ENCODE peak calls at places on chromosomes 11 and 22, in five cellular contexts. C is AG09309, T is germinal center, Y is dorsolateral prefrontal cortex, B is H9. O is an unnamed sample.

GRCh38 chr22:26763633-26764295 is 106.4 kb downstream of the MIAT start:
- DNase-seq in C (peak; percentile 11), T (no peak), Y (no peak), B (no peak), O (no peak)

GRCh38 chr22:43186272-43187170 is at the start of gene TTLL12:
- DNase-seq in C (no peak), T (peak; percentile 82), Y (no peak), B (peak; percentile 56), O (peak; percentile 28)

GRCh38 chr11:13907678-13908077 is 54.8 kb upstream of the SPON1 start:
- DNase-seq in C (no peak), T (no peak), Y (no peak), B (no peak), O (no peak)

GRCh38 chr22:23305321-23305910 is 125.1 kb downstream of the BCR start:
- DNase-seq in C (peak; percentile 13), T (no peak), Y (peak; percentile 46), B (no peak), O (no peak)

GRCh38 chr11:19459240-19459639 is 218.5 kb upstream of the E2F8 start:
- DNase-seq in C (no peak), T (no peak), Y (no peak), B (no peak), O (no peak)

GRCh38 chr11:78770931-78771330 is 196.3 kb upstream of the NARS2 start:
- DNase-seq in C (no peak), T (no peak), Y (no peak), B (no peak), O (no peak)

GRCh38 chr11:113994077-113994954 is 19.4 kb downstream of the HTR3A start:
- DNase-seq in C (no peak), T (peak; percentile 68), Y (no peak), B (peak; percentile 50), O (peak; percentile 7)

GRCh38 chr22:20867179-20868099 is 8.6 kb downstream of the SNAP29 start:
- DNase-seq in C (no peak), T (no peak), Y (no peak), B (no peak), O (peak; percentile 7)

GRCh38 chr11:66278396-66279091 is 569 bp downstream of the CNIH2 start:
- DNase-seq in C (no peak), T (no peak), Y (no peak), B (no peak), O (no peak)

GRCh38 chr11:76680517-76681425 is 10.2 kb upstream of the LRRC32 start:
- DNase-seq in C (no peak), T (peak; percentile 81), Y (no peak), B (peak; percentile 88), O (no peak)

GRCh38 chr11:114265084-114265878 is 30.9 kb upstream of the NNMT start:
- DNase-seq in C (no peak), T (no peak), Y (no peak), B (peak; percentile 3), O (no peak)

GRCh38 chr11:3617990-3618389 is 23.8 kb downstream of the ART5 start:
- DNase-seq in C (no peak), T (no peak), Y (no peak), B (no peak), O (no peak)

GRCh38 chr11:68122936-68123539 is 1.9 kb upstream of the CHKA start:
- DNase-seq in C (no peak), T (no peak), Y (no peak), B (peak; percentile 54), O (no peak)

GRCh38 chr11:707817-708420 is 1.9 kb downstream of the EPS8L2 start:
- DNase-seq in C (no peak), T (no peak), Y (no peak), B (peak; percentile 49), O (no peak)

GRCh38 chr22:26579331-26579886 is 10.5 kb downstream of the TPST2 start:
- DNase-seq in C (no peak), T (peak; percentile 77), Y (no peak), B (no peak), O (peak; percentile 4)

GRCh38 chr11:45857834-45858492 is 10.7 kb downstream of the CRY2 start:
- DNase-seq in C (peak; percentile 93), T (no peak), Y (no peak), B (no peak), O (no peak)

GRCh38 chr11:108895579-108896480 is 231.0 kb downstream of the DDX10 start:
- DNase-seq in C (no peak), T (peak; percentile 3), Y (no peak), B (no peak), O (no peak)

GRCh38 chr11:63892233-63892632 is 24.7 kb downstream of the RCOR2 start:
- DNase-seq in C (no peak), T (no peak), Y (no peak), B (no peak), O (no peak)

GRCh38 chr22:48779211-48779643 is 1048.4 kb downstream of the BRD1 start:
- DNase-seq in C (no peak), T (no peak), Y (no peak), B (no peak), O (no peak)

GRCh38 chr11:91433284-91434010 is 791.2 kb upstream of the FAT3 start:
- DNase-seq in C (no peak), T (no peak), Y (no peak), B (no peak), O (no peak)

GRCh38 chr11:68383976-68384501 is 71.6 kb downstream of the LRP5 start:
- DNase-seq in C (no peak), T (peak; percentile 66), Y (no peak), B (peak; percentile 76), O (peak; percentile 23)

GRCh38 chr11:65182258-65183170 is 786 bp downstream of the CAPN1 start:
- DNase-seq in C (no peak), T (no peak), Y (no peak), B (peak; percentile 88), O (no peak)

GRCh38 chr22:20424937-20425587 is 12.6 kb downstream of the SCARF2 start:
- DNase-seq in C (no peak), T (no peak), Y (peak; percentile 76), B (peak; percentile 96), O (no peak)

GRCh38 chr22:19194751-19195536 is 16.4 kb upstream of the SLC25A1 start:
- DNase-seq in C (no peak), T (no peak), Y (no peak), B (no peak), O (no peak)

GRCh38 chr11:81579339-81579738 is 1154.3 kb downstream of the FAM181B start:
- DNase-seq in C (no peak), T (no peak), Y (no peak), B (no peak), O (no peak)

GRCh38 chr22:36235585-36235984 is 3.7 kb downstream of the APOL2 start:
- DNase-seq in C (no peak), T (no peak), Y (no peak), B (no peak), O (no peak)

GRCh38 chr11:33970984-33971466 is 79.1 kb upstream of the LMO2 start:
- DNase-seq in C (peak; percentile 10), T (peak; percentile 67), Y (no peak), B (peak; percentile 51), O (peak; percentile 5)

GRCh38 chr11:103929168-103929903 is 107.1 kb upstream of the DDI1 start:
- DNase-seq in C (no peak), T (peak; percentile 61), Y (no peak), B (no peak), O (no peak)

GRCh38 chr11:17257200-17257599 is 19.3 kb upstream of the NUCB2 start:
- DNase-seq in C (no peak), T (no peak), Y (no peak), B (no peak), O (no peak)

GRCh38 chr11:71206186-71206585 is 46.2 kb downstream of the SHANK2 start:
- DNase-seq in C (no peak), T (no peak), Y (peak; percentile 3), B (no peak), O (no peak)

GRCh38 chr11:100619484-100619883 is 67.6 kb upstream of the ARHGAP42 start:
- DNase-seq in C (no peak), T (no peak), Y (no peak), B (no peak), O (no peak)

GRCh38 chr11:2944953-2945756 is 15.9 kb upstream of the PHLDA2 start:
- DNase-seq in C (peak; percentile 60), T (no peak), Y (peak; percentile 94), B (peak; percentile 88), O (peak; percentile 69)

GRCh38 chr22:44663256-44663999 is 38.6 kb upstream of the PRR5 start:
- DNase-seq in C (no peak), T (no peak), Y (no peak), B (no peak), O (no peak)

GRCh38 chr11:28117712-28118111 is 9.5 kb downstream of the METTL15 start:
- DNase-seq in C (no peak), T (no peak), Y (no peak), B (no peak), O (no peak)

GRCh38 chr11:10528121-10528520 is 12.9 kb downstream of the RNF141 start:
- DNase-seq in C (no peak), T (no peak), Y (no peak), B (no peak), O (no peak)

GRCh38 chr22:48278620-48279464 is 1516.4 kb downstream of the TBC1D22A start:
- DNase-seq in C (no peak), T (no peak), Y (no peak), B (no peak), O (no peak)

GRCh38 chr22:36486619-36487384 is 5.4 kb upstream of the TXN2 start:
- DNase-seq in C (no peak), T (no peak), Y (no peak), B (peak; percentile 73), O (no peak)

GRCh38 chr11:101438126-101438525 is 145.7 kb downstream of the TRPC6 start:
- DNase-seq in C (no peak), T (no peak), Y (no peak), B (no peak), O (no peak)

O was measured in C1 segment of cervical spinal cord.